ENCODE peak calls at places on chromosomes 2 and 18, in five cellular contexts. B is nephron progenitor cell, N is AG08396, I is IMR-90, D is ELF-1. F is an unnamed sample.

GRCh38 chr18:38301621-38302020 is 736.0 kb upstream of the CELF4 start:
- DNase-seq in I (no peak), B (no peak), N (no peak), D (no peak), F (no peak)

GRCh38 chr2:183610724-183611123 is 486.5 kb downstream of the NUP35 start:
- DNase-seq in N (no peak), D (peak), B (no peak), I (no peak), F (peak)

GRCh38 chr18:71370095-71370494 is 1081.2 kb downstream of the SOCS6 start:
- DNase-seq in I (no peak), N (no peak), D (no peak), B (no peak), F (no peak)

GRCh38 chr2:56267412-56267788 is 83.6 kb downstream of the CCDC85A start:
- DNase-seq in B (no peak), D (no peak), I (no peak), N (no peak), F (no peak)

GRCh38 chr2:109396338-109397180 is 217.2 kb downstream of the SEPTIN10 start:
- DNase-seq in B (no peak), N (no peak), D (no peak), I (no peak), F (peak)

GRCh38 chr2:1010373-1011017 is 59.8 kb downstream of the SNTG2 start:
- DNase-seq in B (peak), I (no peak), N (no peak), D (peak), F (no peak)

GRCh38 chr2:15840173-15840572 is 100.2 kb upstream of the MYCN start:
- DNase-seq in D (no peak), N (no peak), B (no peak), I (no peak), F (no peak)

GRCh38 chr2:60271096-60271495 is 282.4 kb downstream of the BCL11A start:
- DNase-seq in I (no peak), D (no peak), B (no peak), N (no peak), F (no peak)

GRCh38 chr18:8994603-8995002 is 107.9 kb upstream of the NDUFV2 start:
- DNase-seq in I (no peak), B (no peak), N (no peak), D (no peak), F (no peak)

GRCh38 chr18:62869327-62869726 is 154.0 kb downstream of the PHLPP1 start:
- DNase-seq in D (no peak), B (no peak), N (no peak), I (no peak), F (no peak)

GRCh38 chr18:7459851-7460774 is 107.0 kb upstream of the PTPRM start:
- DNase-seq in B (peak), N (no peak), D (no peak), I (no peak), F (no peak)

GRCh38 chr2:45930396-45930792 is 278.9 kb downstream of the PRKCE start:
- DNase-seq in B (no peak), N (peak), I (peak), D (peak), F (no peak)

GRCh38 chr2:71952572-71953188 is 195.0 kb downstream of the CYP26B1 start:
- DNase-seq in N (no peak), B (no peak), I (no peak), D (peak), F (no peak)

GRCh38 chr2:15939854-15940660 is at the start of gene MYCN:
- DNase-seq in I (no peak), D (peak), B (peak), N (peak), F (peak)

GRCh38 chr2:223076573-223076972 is 24.6 kb downstream of the KCNE4 start:
- DNase-seq in I (peak), D (no peak), B (no peak), N (no peak), F (no peak)